ENCODE peak calls at places on chromosomes 13 and 19, in eight cellular contexts. O is non-pigmented ciliary epithelial cell, Z is substantia nigra, V is anterior cingulate cortex, U is bronchial epithelial cell, Y is SK-N-SH, F is endothelial cell, E is cerebellum. K is an unnamed sample.

GRCh38 chr13:105904034-105904742 is 631.3 kb downstream of the EFNB2 start:
- DNase-seq in U (peak; percentile 68), Z (no peak), E (no peak), F (no peak), V (no peak), Y (no peak), O (no peak), K (no peak)

GRCh38 chr19:19064098-19064722 is 416 bp downstream of the SLC25A42 start:
- DNase-seq in O (no peak), U (no peak), E (peak; percentile 28), F (peak; percentile 62), Y (peak; percentile 91), Z (no peak), V (no peak), K (peak; percentile 32)

GRCh38 chr19:14475251-14476073 is at the start of gene PTGER1:
- DNase-seq in E (no peak), Z (no peak), Y (peak; percentile 89), O (no peak), F (peak; percentile 63), U (no peak), V (no peak), K (no peak)

GRCh38 chr19:57406516-57407123 is 4.3 kb upstream of the ZNF17 start:
- DNase-seq in E (peak; percentile 59), O (no peak), U (peak; percentile 51), Z (no peak), Y (peak; percentile 79), V (peak; percentile 6), F (peak; percentile 81), K (peak; percentile 40)

GRCh38 chr13:93226623-93227279 is at the start of gene GPC6:
- DNase-seq in Z (no peak), Y (peak; percentile 80), V (peak; percentile 2), E (no peak), F (peak; percentile 60), U (peak; percentile 58), O (peak; percentile 88), K (peak; percentile 45)

GRCh38 chr19:18846862-18847515 is 15.2 kb downstream of the UPF1 start:
- DNase-seq in U (peak; percentile 58), O (no peak), Z (peak; percentile 42), V (peak; percentile 57), F (peak; percentile 81), Y (peak; percentile 88), E (peak; percentile 89), K (peak; percentile 90)

GRCh38 chr13:32676242-32676641 is 90.0 kb downstream of the PDS5B start:
- DNase-seq in E (no peak), U (no peak), F (no peak), O (no peak), Z (no peak), V (no peak), Y (no peak), K (no peak)

GRCh38 chr19:56170261-56170660 is 5.5 kb upstream of the GALP start:
- DNase-seq in Z (no peak), E (no peak), O (peak; percentile 8), V (no peak), Y (no peak), F (no peak), U (peak; percentile 97), K (no peak)

GRCh38 chr19:49808762-49809154 is 4.3 kb downstream of the FUZ start:
- DNase-seq in V (peak; percentile 84), O (peak; percentile 47), F (peak; percentile 94), Z (peak; percentile 56), Y (peak; percentile 99), U (peak; percentile 52), E (peak; percentile 91), K (peak; percentile 84)

GRCh38 chr19:12779162-12779993 is 4.0 kb upstream of the HOOK2 start:
- DNase-seq in O (no peak), F (peak; percentile 54), Y (peak; percentile 76), V (no peak), Z (no peak), E (peak; percentile 30), U (no peak), K (peak; percentile 63)

GRCh38 chr19:32201661-32202060 is 143.7 kb upstream of the ZNF507 start:
- DNase-seq in Y (no peak), O (no peak), Z (no peak), U (no peak), E (no peak), V (no peak), F (no peak), K (no peak)

GRCh38 chr19:10533656-10534386 is 9.9 kb upstream of the ATG4D start:
- DNase-seq in V (no peak), U (peak; percentile 91), E (no peak), O (peak; percentile 20), F (no peak), Y (no peak), Z (no peak), K (no peak)

GRCh38 chr13:36057041-36057440 is 74.1 kb downstream of the DCLK1 start:
- DNase-seq in O (no peak), V (no peak), E (no peak), Z (no peak), U (no peak), F (no peak), Y (no peak), K (no peak)

GRCh38 chr13:100300213-100300612 is 211.3 kb downstream of the PCCA start:
- DNase-seq in Z (no peak), O (no peak), F (no peak), Y (peak; percentile 23), U (no peak), E (no peak), V (no peak), K (peak; percentile 39)

GRCh38 chr13:32205426-32206096 is 109.6 kb downstream of the ZAR1L start:
- DNase-seq in V (no peak), F (no peak), Y (peak; percentile 23), Z (no peak), U (no peak), E (no peak), O (no peak), K (no peak)

GRCh38 chr13:108734676-108735075 is 105.3 kb downstream of the MYO16 start:
- DNase-seq in O (no peak), Z (no peak), U (no peak), V (no peak), Y (no peak), E (no peak), F (no peak), K (no peak)